ENCODE peak calls at places on chromosome 1, in seven cellular contexts. C is GM12891, U is HepG2, W is SK-N-SH, F is K562, A is H1, G is GM12878. D is an unnamed sample.

GRCh38 chr1:100187912-100188311 is 9.9 kb upstream of the LRRC39 start:
- DNase-seq in C (no peak), U (peak; percentile 17), W (no peak), F (no peak), A (no peak), G (no peak), D (no peak)

GRCh38 chr1:995665-996633 is 3.9 kb downstream of the HES4 start:
- DNase-seq in C (no peak), U (peak; percentile 86), W (peak; percentile 52), F (no peak), A (no peak), G (no peak), D (no peak)

GRCh38 chr1:41862411-41863221 is 56.1 kb downstream of the HIVEP3 start:
- DNase-seq in C (no peak), U (no peak), W (no peak), F (peak; percentile 64), A (no peak), G (no peak), D (no peak)

GRCh38 chr1:216600730-216601426 is 122.4 kb downstream of the ESRRG start:
- DNase-seq in C (peak; percentile 11), U (peak; percentile 18), W (peak; percentile 88), F (no peak), A (peak; percentile 77), G (no peak), D (peak; percentile 17)

GRCh38 chr1:223411309-223411708 is 18.1 kb downstream of the CCDC185 start:
- DNase-seq in C (no peak), U (no peak), W (no peak), F (no peak), A (no peak), G (no peak), D (no peak)

GRCh38 chr1:1420654-1421134 is 382 bp downstream of the ANKRD65 start:
- DNase-seq in C (no peak), U (no peak), W (peak; percentile 47), F (no peak), A (no peak), G (no peak), D (no peak)

GRCh38 chr1:225817611-225818061 is 7.7 kb downstream of the EPHX1 start:
- DNase-seq in C (no peak), U (peak; percentile 63), W (no peak), F (peak; percentile 72), A (no peak), G (no peak), D (no peak)

GRCh38 chr1:91819038-91819788 is 66.7 kb downstream of the TGFBR3 start:
- DNase-seq in C (no peak), U (peak; percentile 44), W (no peak), F (no peak), A (no peak), G (no peak), D (no peak)

GRCh38 chr1:207884276-207885029 is 26.5 kb downstream of the CD34 start:
- DNase-seq in C (no peak), U (no peak), W (no peak), F (no peak), A (no peak), G (no peak), D (no peak)

GRCh38 chr1:167776616-167777252 is 55.0 kb downstream of the MPZL1 start:
- DNase-seq in C (no peak), U (no peak), W (no peak), F (no peak), A (no peak), G (no peak), D (no peak)

GRCh38 chr1:188089461-188089860 is 1260.7 kb downstream of the PLA2G4A start:
- DNase-seq in C (no peak), U (no peak), W (no peak), F (no peak), A (no peak), G (no peak), D (no peak)

GRCh38 chr1:36096500-36097412 is 8.1 kb downstream of the ADPRS start:
- DNase-seq in C (no peak), U (peak; percentile 39), W (peak; percentile 67), F (peak; percentile 41), A (peak; percentile 78), G (no peak), D (no peak)

GRCh38 chr1:221440658-221441057 is 301.2 kb downstream of the DUSP10 start:
- DNase-seq in C (no peak), U (no peak), W (no peak), F (no peak), A (no peak), G (no peak), D (no peak)

GRCh38 chr1:193211539-193211938 is 25.1 kb upstream of the B3GALT2 start:
- DNase-seq in C (no peak), U (peak; percentile 25), W (no peak), F (no peak), A (no peak), G (peak; percentile 19), D (no peak)

GRCh38 chr1:115564201-115564600 is 77.6 kb upstream of the VANGL1 start:
- DNase-seq in C (no peak), U (no peak), W (peak; percentile 55), F (no peak), A (peak; percentile 68), G (no peak), D (no peak)
- TF ChIP-seq TAF1 in C (no peak), U (no peak), W (no peak), F (no peak), A (no peak), G (no peak), D (no peak)

GRCh38 chr1:109272831-109273547 is 10.0 kb downstream of the PSRC1 start:
- DNase-seq in C (no peak), U (no peak), W (no peak), F (no peak), A (no peak), G (no peak), D (no peak)

GRCh38 chr1:109273570-109274288 is 9.2 kb downstream of the PSRC1 start:
- DNase-seq in C (no peak), U (no peak), W (no peak), F (no peak), A (no peak), G (no peak), D (no peak)

GRCh38 chr1:109277434-109278204 is 5.3 kb downstream of the PSRC1 start:
- DNase-seq in C (peak; percentile 75), U (peak; percentile 86), W (peak; percentile 88), F (peak; percentile 94), A (peak; percentile 94), G (peak; percentile 54), D (peak; percentile 74)

GRCh38 chr1:109274533-109275476 is 8.1 kb downstream of the PSRC1 start:
- DNase-seq in C (no peak), U (peak; percentile 93), W (peak; percentile 65), F (peak; percentile 79), A (no peak), G (no peak), D (no peak)

DNA sequence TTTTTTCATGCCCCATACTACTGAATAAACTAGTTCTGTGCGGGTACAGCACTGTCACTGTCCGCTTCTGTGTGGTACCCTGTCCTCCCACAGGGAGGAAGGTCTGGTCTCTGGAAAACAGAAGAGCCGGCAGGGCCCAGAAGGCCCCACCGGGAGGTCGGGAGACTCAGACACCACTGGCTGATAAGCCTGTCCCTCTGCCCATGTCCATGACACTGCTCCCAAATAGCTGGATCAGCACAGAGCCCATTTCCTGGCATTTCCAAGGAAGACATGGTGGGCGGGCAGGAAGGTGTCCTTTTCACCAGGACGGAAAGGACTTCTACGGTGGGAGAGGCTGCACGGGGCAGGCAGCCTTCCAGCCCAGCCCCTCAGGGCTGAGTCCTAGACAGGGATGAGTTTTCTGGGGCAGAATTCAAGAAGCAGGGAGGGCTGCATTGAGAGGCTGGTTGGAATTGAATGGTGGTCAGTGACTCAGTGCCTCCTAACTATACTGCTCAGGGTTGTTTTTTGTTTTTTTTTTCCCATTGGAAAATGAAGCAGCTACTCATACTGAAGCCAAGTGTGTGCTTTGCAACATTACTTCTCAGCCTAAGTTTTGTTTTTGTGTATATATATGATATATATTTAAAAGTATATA is 7.1 kb downstream of the PSRC1 start:
- DNase-seq in C (no peak), U (peak; percentile 48), W (peak; percentile 71), F (peak; percentile 66), A (no peak), G (no peak), D (no peak)
- TF ChIP-seq TAF1 in C (no peak), U (no peak), W (no peak), F (no peak), A (no peak), G (no peak), D (no peak)

GRCh38 chr1:40743860-40744259 is 39.7 kb upstream of the KCNQ4 start:
- DNase-seq in C (no peak), U (no peak), W (no peak), F (no peak), A (no peak), G (no peak), D (no peak)

GRCh38 chr1:40746344-40747090 is 37.1 kb upstream of the KCNQ4 start:
- DNase-seq in C (no peak), U (no peak), W (no peak), F (no peak), A (no peak), G (no peak), D (no peak)

GRCh38 chr1:40743452-40743851 is 40.1 kb upstream of the KCNQ4 start:
- DNase-seq in C (no peak), U (no peak), W (no peak), F (no peak), A (no peak), G (no peak), D (no peak)

GRCh38 chr1:40742363-40743061 is 41.1 kb upstream of the KCNQ4 start:
- DNase-seq in C (no peak), U (no peak), W (no peak), F (no peak), A (no peak), G (no peak), D (no peak)

DNA sequence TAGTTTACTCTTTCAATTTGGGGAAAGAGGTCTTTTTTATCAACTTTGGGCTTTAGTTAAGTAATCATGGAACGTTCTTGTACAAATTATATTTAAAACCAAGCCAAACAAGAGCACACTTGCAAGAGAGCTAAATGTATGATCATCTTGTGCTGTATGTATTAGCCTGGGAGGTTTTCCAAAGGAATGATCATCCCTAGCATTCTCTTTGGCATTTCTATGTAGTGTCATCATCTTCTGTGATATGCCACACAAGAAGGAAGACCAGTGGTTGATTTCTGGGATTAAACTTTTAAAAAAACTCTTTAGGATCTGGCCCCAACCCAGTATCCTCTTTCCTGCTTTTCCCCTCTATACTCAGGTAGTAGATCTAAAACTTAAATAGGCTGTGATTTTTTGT is 38.4 kb upstream of the KCNQ4 start:
- DNase-seq in C (no peak), U (no peak), W (no peak), F (no peak), A (no peak), G (no peak), D (no peak)
- TF ChIP-seq TAF1 in C (no peak), U (no peak), W (no peak), F (no peak), A (no peak), G (no peak), D (no peak)

DNA sequence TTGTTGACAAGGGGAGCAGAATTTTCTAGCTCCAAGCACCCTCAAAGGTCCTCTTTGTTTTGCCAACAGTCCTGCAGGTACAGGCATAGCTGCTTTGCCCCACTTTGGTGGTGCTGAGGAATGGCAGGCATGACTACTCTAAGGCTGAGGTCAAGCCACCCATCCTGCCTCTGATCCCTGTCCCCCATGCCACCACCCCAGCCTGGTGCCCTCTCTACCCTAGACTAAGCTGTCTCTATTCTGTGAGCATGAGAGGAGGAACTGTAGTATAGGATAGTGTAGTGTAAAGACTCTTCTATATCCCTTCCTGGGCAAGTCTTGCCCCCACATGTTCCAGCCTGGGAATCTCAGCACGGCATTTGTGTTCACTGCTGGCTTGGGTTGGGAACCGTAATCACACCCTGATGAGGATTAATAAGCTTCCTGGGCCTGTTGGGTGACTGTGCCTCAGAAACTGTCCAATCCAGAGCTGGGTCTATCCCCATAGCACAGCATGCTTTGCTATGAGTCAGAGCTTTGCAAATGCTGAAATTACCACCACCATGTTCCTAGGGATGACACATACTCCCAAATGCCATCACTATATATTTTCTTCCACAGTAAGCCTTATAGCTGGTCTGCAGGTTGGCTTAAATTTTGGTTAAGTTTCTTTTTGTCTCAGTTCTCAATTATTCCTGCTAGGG is 105.7 kb upstream of the PPP2R5A start:
- DNase-seq in C (no peak), U (no peak), W (no peak), F (peak; percentile 44), A (no peak), G (no peak), D (no peak)
- TF ChIP-seq TAF1 in C (no peak), U (no peak), W (no peak), F (no peak), A (no peak), G (no peak), D (no peak)